ENCODE peak calls at places on chromosomes 1 and 21, in five cellular contexts. A is psoas muscle, E is H9, O is NCI-H2107, F is thyroid gland. T is an unnamed sample.

GRCh38 chr1:157490337-157491165 is 61.8 kb downstream of the FCRL5 start:
- DNase-seq in F (peak), O (peak), A (peak), E (peak), T (no peak)

GRCh38 chr1:206555473-206555935 is 48.2 kb downstream of the RASSF5 start:
- DNase-seq in A (no peak), E (peak), F (peak), O (no peak), T (no peak)

GRCh38 chr1:236039736-236040670 is 24.9 kb downstream of the NID1 start:
- DNase-seq in F (peak), O (no peak), E (no peak), A (no peak), T (no peak)

GRCh38 chr1:182927693-182928433 is 25.1 kb downstream of the SHCBP1L start:
- DNase-seq in F (no peak), A (no peak), E (no peak), O (no peak), T (no peak)

GRCh38 chr1:183918589-183918988 is 113.7 kb downstream of the RGL1 start:
- DNase-seq in E (no peak), A (no peak), O (no peak), F (peak), T (no peak)

GRCh38 chr1:103538226-103538625 is 12.7 kb downstream of the RNPC3 start:
- DNase-seq in O (no peak), A (no peak), E (no peak), F (no peak), T (no peak)

GRCh38 chr1:229596961-229597699 is 28.8 kb downstream of the TAF5L start:
- DNase-seq in E (no peak), A (peak), F (peak), O (no peak), T (no peak)

GRCh38 chr1:92291372-92291999 is 7.3 kb downstream of the GLMN start:
- DNase-seq in E (no peak), F (no peak), A (no peak), O (peak), T (no peak)

GRCh38 chr1:12453400-12454343 is 164.3 kb downstream of the DHRS3 start:
- DNase-seq in A (no peak), O (no peak), E (no peak), F (no peak), T (no peak)

GRCh38 chr1:38489844-38490270 is 369.7 kb downstream of the RRAGC start:
- DNase-seq in O (no peak), A (no peak), F (peak), E (peak), T (no peak)

GRCh38 chr1:46370214-46370633 is 23.9 kb upstream of the FAAH start:
- DNase-seq in A (no peak), O (no peak), E (no peak), F (no peak), T (no peak)

GRCh38 chr21:28770867-28771661 is 221.6 kb downstream of the LTN1 start:
- DNase-seq in O (no peak), F (no peak), A (no peak), E (no peak), T (no peak)

GRCh38 chr1:245411245-245411644 is 256.5 kb downstream of the KIF26B start:
- DNase-seq in F (no peak), E (no peak), O (no peak), A (no peak), T (no peak)

GRCh38 chr1:228002792-228003191 is 4.0 kb upstream of the WNT3A start:
- DNase-seq in A (no peak), F (no peak), E (no peak), O (no peak), T (no peak)

GRCh38 chr1:42971848-42972291 is 13.2 kb upstream of the SLC2A1 start:
- DNase-seq in A (no peak), O (no peak), F (no peak), E (no peak), T (no peak)

GRCh38 chr1:116529199-116529616 is 41.6 kb downstream of the CD58 start:
- DNase-seq in E (no peak), O (no peak), A (no peak), F (no peak), T (no peak)

GRCh38 chr1:7046314-7046713 is 261.1 kb downstream of the CAMTA1 start:
- DNase-seq in E (peak), F (peak), O (no peak), A (no peak), T (no peak)